ENCODE peak calls at places on chromosomes 2 and 18, in four cellular contexts. N is HepG2, Y is K562, Z is GM12878. W is an unnamed sample.

GRCh38 chr2:170243118-170243837 is 65.3 kb downstream of the MYO3B start:
- DNase-seq in N (no peak), Y (peak; percentile 68), Z (no peak), W (no peak)

GRCh38 chr18:24497052-24497754 is 36.8 kb downstream of the HRH4 start:
- DNase-seq in N (no peak), Y (no peak), Z (no peak), W (no peak)

GRCh38 chr2:211709394-211709793 is 829.2 kb downstream of the ERBB4 start:
- DNase-seq in N (no peak), Y (no peak), Z (no peak), W (no peak)

GRCh38 chr18:79396431-79397287 is 929 bp downstream of the NFATC1 start:
- DNase-seq in N (no peak), Y (peak; percentile 50), Z (no peak), W (peak; percentile 72)

GRCh38 chr2:145254291-145254690 is 734.4 kb upstream of the ZEB2 start:
- DNase-seq in N (no peak), Y (no peak), Z (no peak), W (no peak)

GRCh38 chr2:232779935-232780334 is 3.6 kb upstream of the KCNJ13 start:
- DNase-seq in N (no peak), Y (no peak), Z (no peak), W (no peak)

GRCh38 chr2:3647831-3648651 is 10.0 kb upstream of the ALLC start:
- DNase-seq in N (no peak), Y (no peak), Z (no peak), W (no peak)

GRCh38 chr2:230664128-230664527 is 48.5 kb upstream of the CAB39 start:
- DNase-seq in N (no peak), Y (no peak), Z (no peak), W (no peak)

GRCh38 chr2:218081695-218082094 is 12.6 kb downstream of the RUFY4 start:
- DNase-seq in N (no peak), Y (no peak), Z (no peak), W (no peak)

GRCh38 chr2:149537098-149537726 is 50.4 kb downstream of the MMADHC start:
- DNase-seq in N (no peak), Y (no peak), Z (no peak), W (no peak)

DNA sequence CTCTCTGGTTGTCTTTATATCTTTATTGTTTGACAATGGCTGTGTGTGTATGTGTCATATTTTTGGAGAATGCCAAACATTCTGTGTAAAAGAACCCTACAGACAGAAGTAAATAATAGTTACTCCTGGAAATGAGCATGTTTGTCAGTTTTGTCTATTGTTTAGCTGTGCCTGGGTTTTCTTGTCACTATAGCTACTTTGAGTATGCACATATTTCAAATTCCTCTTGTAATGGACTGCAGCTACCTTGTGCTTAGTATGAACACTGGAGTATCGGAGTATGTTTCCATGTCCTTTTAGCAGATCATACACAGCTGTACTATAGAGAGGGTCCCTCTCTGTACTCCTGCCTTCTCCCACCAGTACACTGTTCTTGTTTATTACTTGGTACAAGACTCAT is 58.0 kb upstream of the DOCK10 start:
- DNase-seq in N (no peak), Y (no peak), Z (no peak), W (no peak)
- TF ChIP-seq ATF2 in N (no peak), Y (no peak), Z (no peak), W (no peak)

GRCh38 chr18:31649449-31649848 is 34.9 kb downstream of the B4GALT6 start:
- DNase-seq in N (no peak), Y (no peak), Z (no peak), W (no peak)

GRCh38 chr18:31648458-31648857 is 35.9 kb downstream of the B4GALT6 start:
- DNase-seq in N (no peak), Y (no peak), Z (no peak), W (no peak)

GRCh38 chr18:31648966-31649429 is 35.4 kb downstream of the B4GALT6 start:
- DNase-seq in N (peak; percentile 13), Y (no peak), Z (peak; percentile 85), W (no peak)

GRCh38 chr18:31651369-31651768 is 33.0 kb downstream of the B4GALT6 start:
- DNase-seq in N (no peak), Y (no peak), Z (no peak), W (no peak)

GRCh38 chr18:31649894-31650719 is 34.3 kb downstream of the B4GALT6 start:
- DNase-seq in N (no peak), Y (no peak), Z (no peak), W (no peak)
- TF ChIP-seq POLR2AphosphoS5 in N (no peak), Y (no peak), Z (peak; percentile 33), W (no peak)

GRCh38 chr2:81714817-81715216 is 1410.3 kb upstream of the LRRTM1 start:
- DNase-seq in N (no peak), Y (no peak), Z (no peak), W (no peak)
- TF ChIP-seq ATF2 in N (no peak), Y (no peak), Z (no peak), W (no peak)

GRCh38 chr18:10216809-10217208 is 237.6 kb upstream of the APCDD1 start:
- DNase-seq in N (no peak), Y (no peak), Z (no peak), W (no peak)
- TF ChIP-seq POLR2AphosphoS5 in N (no peak), Y (no peak), Z (no peak), W (no peak)

GRCh38 chr2:106534471-106534870 is 47.3 kb downstream of the CD8B2 start:
- DNase-seq in N (no peak), Y (no peak), Z (no peak), W (no peak)

GRCh38 chr2:106540886-106541285 is 53.7 kb downstream of the CD8B2 start:
- DNase-seq in N (no peak), Y (no peak), Z (no peak), W (no peak)

GRCh38 chr2:106537711-106538275 is 50.6 kb downstream of the CD8B2 start:
- DNase-seq in N (no peak), Y (no peak), Z (no peak), W (no peak)

GRCh38 chr2:106537047-106537446 is 49.9 kb downstream of the CD8B2 start:
- DNase-seq in N (no peak), Y (no peak), Z (peak; percentile 7), W (no peak)

GRCh38 chr2:106536490-106536889 is 49.3 kb downstream of the CD8B2 start:
- DNase-seq in N (no peak), Y (no peak), Z (no peak), W (no peak)
- TF ChIP-seq ATF2 in N (no peak), Y (no peak), Z (no peak), W (no peak)

GRCh38 chr18:41936471-41937134 is 18.4 kb upstream of the PIK3C3 start:
- DNase-seq in N (no peak), Y (no peak), Z (no peak), W (no peak)
- TF ChIP-seq POLR2AphosphoS5 in N (no peak), Y (no peak), Z (no peak), W (no peak)

DNA sequence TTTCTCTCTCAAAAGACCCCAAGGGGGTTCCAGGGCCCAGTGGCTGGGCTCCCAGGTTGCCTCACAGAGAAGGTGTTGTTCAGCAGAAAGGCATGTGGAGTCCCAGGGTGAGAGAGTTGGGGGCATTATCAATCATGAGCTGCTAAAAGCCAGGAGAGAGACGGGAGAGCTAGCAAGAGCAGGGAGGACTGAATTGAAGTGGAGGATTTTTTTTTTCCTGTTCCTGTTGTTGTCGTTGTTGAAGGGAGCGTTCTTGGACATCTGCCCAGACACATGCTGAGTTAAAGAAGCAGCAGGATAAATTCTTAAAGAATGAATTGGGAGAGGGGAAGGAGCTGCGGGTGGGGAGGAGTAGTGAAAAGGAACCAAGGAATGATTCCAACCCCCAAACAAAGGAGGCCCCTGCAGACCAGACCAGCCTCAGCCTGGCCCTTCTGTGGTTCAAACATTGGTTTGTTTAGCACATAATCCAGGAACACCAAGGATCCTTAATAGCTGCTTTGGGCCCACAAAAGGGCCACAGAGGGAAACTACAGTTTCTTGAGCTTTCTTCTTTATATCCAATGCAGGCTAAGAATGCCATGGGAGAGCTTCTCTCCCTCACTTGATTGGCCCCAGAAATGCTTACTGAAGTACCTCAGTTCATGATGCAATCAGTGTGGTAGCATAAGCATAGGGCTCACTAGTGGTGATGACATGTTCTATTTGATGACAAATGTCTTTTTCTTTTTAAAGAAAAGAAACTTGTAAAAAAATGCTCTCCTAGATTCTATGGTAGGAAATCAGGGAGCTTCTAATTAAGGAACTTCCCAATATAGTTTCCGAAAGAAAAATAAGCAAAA is 146.0 kb downstream of the SETBP1 start:
- DNase-seq in N (no peak), Y (no peak), Z (no peak), W (no peak)
- TF ChIP-seq ATF2 in N (no peak), Y (no peak), Z (no peak), W (no peak)

GRCh38 chr2:46690825-46691224 is 211.5 kb downstream of the TMEM247 start:
- DNase-seq in N (peak; percentile 42), Y (peak; percentile 30), Z (no peak), W (no peak)
- TF ChIP-seq POLR2AphosphoS5 in N (no peak), Y (no peak), Z (no peak), W (no peak)

GRCh38 chr2:212713681-212714080 is 175.1 kb upstream of the ERBB4 start:
- DNase-seq in N (no peak), Y (no peak), Z (no peak), W (no peak)
- TF ChIP-seq ATF2 in N (no peak), Y (no peak), Z (no peak), W (no peak)

W was measured in H1.